ENCODE peak calls at places on chromosomes 16 and 17, in seven cellular contexts. Y is NT2/D1, L is AG09309, B is GM12865, H is hepatocyte, O is H7, J is lower lobe of right lung. F is an unnamed sample.

GRCh38 chr16:87784812-87785211 is 19.0 kb upstream of the KLHDC4 start:
- DNase-seq in O (no peak), B (no peak), L (no peak), Y (no peak), J (no peak), H (no peak), F (peak; percentile 28)

GRCh38 chr17:79262624-79263023 is 188.0 kb downstream of the ENGASE start:
- DNase-seq in H (no peak), J (no peak), B (no peak), L (no peak), O (no peak), Y (no peak), F (no peak)

GRCh38 chr17:71168083-71168741 is 952.6 kb upstream of the SOX9 start:
- DNase-seq in H (peak; percentile 10), B (no peak), O (no peak), J (no peak), L (no peak), Y (no peak), F (no peak)

GRCh38 chr17:75480281-75480680 is 23.8 kb downstream of the TMEM94 start:
- DNase-seq in L (no peak), Y (no peak), O (no peak), H (no peak), B (no peak), J (no peak), F (peak; percentile 22)

GRCh38 chr17:1736348-1737281 is 6.1 kb upstream of the SERPINF2 start:
- DNase-seq in J (peak; percentile 81), H (peak; percentile 88), L (peak; percentile 17), Y (no peak), O (peak; percentile 85), B (peak; percentile 80), F (peak; percentile 71)

GRCh38 chr16:65745-66144 is 6.7 kb downstream of the RHBDF1 start:
- DNase-seq in O (peak; percentile 96), H (peak; percentile 88), J (peak; percentile 89), B (peak; percentile 82), Y (no peak), L (no peak), F (peak; percentile 79)

GRCh38 chr17:60163108-60163784 is 13.5 kb downstream of the CA4 start:
- DNase-seq in H (peak; percentile 8), B (peak; percentile 23), O (peak; percentile 71), J (no peak), L (no peak), Y (no peak), F (no peak)

GRCh38 chr17:802481-802880 is 20.3 kb downstream of the MRM3 start:
- DNase-seq in L (no peak), J (no peak), H (no peak), B (no peak), Y (no peak), O (peak; percentile 52), F (no peak)

GRCh38 chr16:85861095-85861825 is 37.7 kb upstream of the IRF8 start:
- DNase-seq in B (no peak), Y (no peak), L (no peak), O (no peak), H (no peak), J (no peak), F (no peak)

GRCh38 chr16:1089822-1090619 is 6.0 kb downstream of the C1QTNF8 start:
- DNase-seq in H (peak; percentile 92), B (no peak), O (peak; percentile 69), L (no peak), J (no peak), Y (no peak), F (no peak)

GRCh38 chr17:75896360-75897075 is at the start of gene TRIM65:
- DNase-seq in Y (peak; percentile 40), H (peak; percentile 94), L (peak; percentile 23), J (peak; percentile 91), O (peak; percentile 99), B (peak; percentile 89), F (peak; percentile 85)

GRCh38 chr16:81620029-81620428 is 159.1 kb upstream of the PLCG2 start:
- DNase-seq in H (no peak), Y (no peak), O (no peak), J (no peak), L (no peak), B (no peak), F (no peak)

GRCh38 chr16:89923640-89924297 is 627 bp downstream of the TUBB3 start:
- DNase-seq in H (peak; percentile 47), L (no peak), J (no peak), O (peak; percentile 81), B (no peak), Y (no peak), F (peak; percentile 32)

GRCh38 chr16:85369741-85370528 is 243.2 kb upstream of the GSE1 start:
- DNase-seq in H (peak; percentile 61), L (no peak), B (peak; percentile 29), J (peak; percentile 79), O (peak; percentile 97), Y (no peak), F (peak; percentile 53)

GRCh38 chr17:3004150-3004801 is 59.1 kb downstream of the OR1D5 start:
- DNase-seq in Y (no peak), O (peak; percentile 54), J (peak; percentile 98), H (peak; percentile 97), L (peak; percentile 71), B (peak; percentile 75), F (peak; percentile 97)

GRCh38 chr17:61390479-61390791 is 9.2 kb upstream of the TBX2 start:
- DNase-seq in O (peak; percentile 57), Y (no peak), J (no peak), L (no peak), H (no peak), B (no peak), F (no peak)

GRCh38 chr17:61388561-61389356 is 10.9 kb upstream of the TBX2 start:
- DNase-seq in O (no peak), B (no peak), J (no peak), Y (no peak), H (no peak), L (no peak), F (no peak)

GRCh38 chr17:61387511-61388305 is 11.9 kb upstream of the TBX2 start:
- DNase-seq in J (peak; percentile 22), O (no peak), Y (no peak), H (no peak), B (no peak), L (no peak), F (no peak)

GRCh38 chr17:61391595-61392291 is 7.9 kb upstream of the TBX2 start:
- DNase-seq in L (no peak), Y (no peak), B (no peak), H (no peak), J (no peak), O (no peak), F (no peak)

GRCh38 chr17:61389670-61390478 is 9.8 kb upstream of the TBX2 start:
- DNase-seq in Y (no peak), H (peak; percentile 74), L (no peak), O (peak; percentile 96), B (peak; percentile 51), J (no peak), F (no peak)
- H3K4me3 ChIP-seq in Y (no peak overlapping the region), H (no peak overlapping the region), L (no peak overlapping the region), O (no peak overlapping the region), B (no peak overlapping the region), J (no peak overlapping the region), F (no peak overlapping the region)

DNA sequence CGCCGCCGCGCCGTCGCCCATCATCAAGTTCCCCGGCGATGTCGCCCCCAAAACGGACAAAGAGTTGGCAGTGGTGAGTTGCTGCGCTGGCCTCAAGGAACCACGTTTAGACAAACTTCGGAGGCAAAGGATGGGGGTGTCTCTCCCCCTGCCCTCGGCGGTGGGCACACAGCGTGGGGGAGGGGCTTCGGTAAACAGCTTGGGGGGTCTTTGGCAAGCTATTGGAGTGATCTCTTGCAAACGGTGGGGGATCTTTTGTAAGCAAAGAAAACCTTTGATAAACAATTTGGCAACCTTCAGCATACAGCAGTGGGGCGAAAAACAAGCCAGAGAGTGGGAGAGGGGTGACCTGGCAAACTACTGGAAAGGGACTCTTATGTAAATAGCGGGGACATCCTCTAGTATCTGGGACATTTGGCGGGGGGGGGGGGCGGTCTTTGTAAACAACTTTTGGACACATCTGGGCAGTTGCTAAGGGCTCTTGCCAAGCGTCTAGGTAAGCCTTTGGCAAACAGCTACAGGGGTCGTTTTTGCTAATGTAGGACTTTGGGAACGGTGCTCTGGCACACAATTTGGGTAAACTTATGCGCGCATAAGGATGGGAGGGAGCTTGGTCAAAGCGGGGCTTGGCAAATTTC is 681 bp downstream of the MMP2 start:
- DNase-seq in H (peak; percentile 25), Y (no peak), L (no peak), O (no peak), B (no peak), J (no peak), F (no peak)
- H3K4me3 ChIP-seq in H (peak overlapping the region; percentile 64), Y (peak overlapping the region; percentile 56), L (peak overlapping the region; percentile 71), O (peak overlapping the region; percentile 56), B (no peak overlapping the region), J (peak overlapping the region; percentile 57), F (peak overlapping the region; percentile 75)

GRCh38 chr17:7613769-7614421 is 802 bp downstream of the FXR2 start:
- DNase-seq in O (no peak), L (no peak), B (no peak), H (no peak), Y (no peak), J (peak; percentile 28), F (no peak)

GRCh38 chr17:7614422-7615264 is at the start of gene FXR2:
- DNase-seq in H (peak; percentile 100), B (peak; percentile 100), J (peak; percentile 100), Y (peak; percentile 98), O (peak; percentile 100), L (peak; percentile 99), F (peak; percentile 98)

GRCh38 chr17:7610641-7611040 is 4.1 kb downstream of the FXR2 start:
- DNase-seq in Y (no peak), H (no peak), J (peak; percentile 28), B (no peak), L (no peak), O (no peak), F (no peak)

GRCh38 chr17:7612294-7612640 is 2.4 kb downstream of the FXR2 start:
- DNase-seq in O (no peak), H (no peak), B (no peak), J (no peak), L (no peak), Y (no peak), F (no peak)

GRCh38 chr17:7611635-7612293 is 2.9 kb downstream of the FXR2 start:
- DNase-seq in Y (no peak), L (no peak), B (no peak), H (no peak), O (no peak), J (no peak), F (no peak)
- H3K4me3 ChIP-seq in Y (no peak overlapping the region), L (no peak overlapping the region), B (no peak overlapping the region), H (no peak overlapping the region), O (no peak overlapping the region), J (no peak overlapping the region), F (no peak overlapping the region)

GRCh38 chr16:53988136-53988535 is 284.2 kb downstream of the FTO start:
- DNase-seq in O (no peak), H (no peak), J (no peak), Y (no peak), B (no peak), L (no peak), F (no peak)

GRCh38 chr16:53995378-53995777 is 291.2 kb downstream of the IRX3 start:
- DNase-seq in H (no peak), J (no peak), Y (no peak), B (no peak), O (no peak), L (no peak), F (no peak)

GRCh38 chr16:53989597-53989996 is 285.6 kb downstream of the FTO start:
- DNase-seq in Y (no peak), H (no peak), L (no peak), J (no peak), B (no peak), O (no peak), F (no peak)

GRCh38 chr16:53992057-53992378 is 288.1 kb downstream of the FTO start:
- DNase-seq in J (no peak), H (no peak), Y (no peak), B (no peak), L (no peak), O (no peak), F (no peak)

GRCh38 chr16:53991181-53992056 is 287.5 kb downstream of the FTO start:
- DNase-seq in O (no peak), Y (no peak), B (no peak), J (peak; percentile 58), H (peak; percentile 45), L (no peak), F (peak; percentile 56)
- H3K4me3 ChIP-seq in O (no peak overlapping the region), Y (no peak overlapping the region), B (no peak overlapping the region), J (no peak overlapping the region), H (no peak overlapping the region), L (no peak overlapping the region), F (no peak overlapping the region)

F was measured in SJCRH30.